ENCODE peak calls at places on chromosomes 13 and 19, in four cellular contexts. Z is PC-3; A is stimulated activated CD4-positive, alpha-beta T cell treated with anti-CD3 and anti-CD28 coated beads, Interleukin-12 subunit alpha, Interleukin-12 subunit beta, amount 100 ng/mL, for 24 hours; G is posterior cingulate gyrus. B is an unnamed sample.
A peak's percentile ranks its signal among the peaks of the same experiment; 100 is the strongest.

GRCh38 chr19:16589917-16590316 is 17.7 kb upstream of the SLC35E1 start:
- DNase-seq in A (no peak), Z (no peak), G (no peak), B (no peak)

GRCh38 chr19:58396691-58397532 is 1.5 kb downstream of the RNF225 start:
- DNase-seq in A (no peak), G (peak; percentile 67), Z (no peak), B (no peak)

GRCh38 chr19:56253737-56254136 is 18.8 kb upstream of the EDDM13 start:
- DNase-seq in G (no peak), Z (peak; percentile 81), A (no peak), B (no peak)

GRCh38 chr13:76860706-76861105 is 25.5 kb downstream of the KCTD12 start:
- DNase-seq in G (no peak), A (no peak), Z (no peak), B (no peak)

GRCh38 chr19:32238076-32238475 is 107.3 kb upstream of the ZNF507 start:
- DNase-seq in G (no peak), A (no peak), Z (no peak), B (no peak)

GRCh38 chr13:69423844-69424243 is 683.8 kb upstream of the ATXN8OS start:
- DNase-seq in A (no peak), Z (no peak), G (no peak), B (no peak)

GRCh38 chr13:49226613-49227012 is 6.5 kb downstream of the MLNR start:
- DNase-seq in Z (no peak), G (no peak), A (no peak), B (no peak)

GRCh38 chr19:50705422-50706019 is 14.1 kb downstream of the SHANK1 start:
- DNase-seq in Z (peak; percentile 86), G (no peak), A (no peak), B (peak; percentile 84)

GRCh38 chr13:43057653-43058317 is 34.4 kb downstream of the DNAJC15 start:
- DNase-seq in A (no peak), Z (no peak), G (no peak), B (no peak)

GRCh38 chr13:89930861-89931260 is 1416.6 kb upstream of the MIR17HG start:
- DNase-seq in A (no peak), G (no peak), Z (no peak), B (no peak)

GRCh38 chr19:42246869-42247630 is 4.6 kb upstream of the GSK3A start:
- DNase-seq in A (no peak), Z (no peak), G (no peak), B (no peak)

GRCh38 chr19:30344446-30345425 is 27.4 kb upstream of the ZNF536 start:
- DNase-seq in A (no peak), G (no peak), Z (peak; percentile 1), B (no peak)

GRCh38 chr13:72163671-72164070 is 296.7 kb upstream of the DACH1 start:
- DNase-seq in G (no peak), Z (peak; percentile 52), A (no peak), B (no peak)

GRCh38 chr13:98476106-98476505 is 100.8 kb downstream of the STK24 start:
- DNase-seq in Z (no peak), G (no peak), A (peak; percentile 52), B (no peak)

GRCh38 chr13:44976949-44977583 is 12.2 kb downstream of the NUFIP1 start:
- DNase-seq in G (no peak), Z (no peak), A (no peak), B (no peak)

GRCh38 chr19:17170538-17171297 is 44.4 kb upstream of the USE1 start:
- DNase-seq in A (no peak), G (peak; percentile 43), Z (no peak), B (no peak)

GRCh38 chr13:76884167-76884566 is 2.0 kb downstream of the KCTD12 start:
- DNase-seq in A (no peak), G (no peak), Z (no peak), B (no peak)

GRCh38 chr13:99065250-99066015 is 87.6 kb upstream of the DOCK9 start:
- DNase-seq in A (no peak), G (no peak), Z (no peak), B (no peak)

GRCh38 chr13:112129557-112129956 is 62.6 kb downstream of the SOX1 start:
- DNase-seq in A (no peak), G (no peak), Z (no peak), B (no peak)

GRCh38 chr13:96426160-96426559 is 336.3 kb downstream of the HS6ST3 start:
- DNase-seq in G (no peak), A (no peak), Z (no peak), B (no peak)

GRCh38 chr13:74015137-74015536 is 119.1 kb downstream of the KLF12 start:
- DNase-seq in Z (peak; percentile 59), A (no peak), G (no peak), B (no peak)

GRCh38 chr19:48806818-48807589 is 3.8 kb downstream of the BCAT2 start:
- DNase-seq in A (no peak), Z (peak; percentile 37), G (peak; percentile 85), B (no peak)

GRCh38 chr13:98826156-98826555 is 73.7 kb upstream of the SLC15A1 start:
- DNase-seq in G (peak; percentile 75), Z (no peak), A (no peak), B (no peak)

GRCh38 chr19:3623716-3624115 is 2.9 kb downstream of the CACTIN start:
- DNase-seq in G (no peak), Z (no peak), A (no peak), B (no peak)

GRCh38 chr13:100511422-100511821 is 77.2 kb downstream of the GGACT start:
- DNase-seq in Z (no peak), G (no peak), A (no peak), B (no peak)

GRCh38 chr13:60788156-60788829 is 391.3 kb downstream of the TDRD3 start:
- DNase-seq in A (no peak), Z (peak; percentile 65), G (no peak), B (no peak)

GRCh38 chr19:52665529-52665928 is 27.4 kb upstream of the ZNF83 start:
- DNase-seq in G (no peak), Z (peak; percentile 89), A (no peak), B (no peak)

GRCh38 chr19:10683582-10683981 is 17.7 kb upstream of the QTRT1 start:
- DNase-seq in G (no peak), A (no peak), Z (no peak), B (no peak)

GRCh38 chr19:35309481-35310279 is 17.7 kb downstream of the MAG start:
- DNase-seq in Z (no peak), A (no peak), G (peak; percentile 53), B (no peak)

GRCh38 chr19:10651821-10652220 is 2.3 kb upstream of the ILF3 start:
- DNase-seq in G (no peak), A (no peak), Z (no peak), B (no peak)

GRCh38 chr19:2729943-2730818 is 9.0 kb upstream of the DIRAS1 start:
- DNase-seq in Z (no peak), A (no peak), G (no peak), B (no peak)

GRCh38 chr19:3549816-3550215 is 7.6 kb downstream of the MFSD12 start:
- DNase-seq in Z (no peak), G (no peak), A (no peak), B (no peak)

GRCh38 chr19:45821103-45821521 is 6.0 kb upstream of the RSPH6A start:
- DNase-seq in Z (no peak), A (no peak), G (no peak), B (no peak)

GRCh38 chr13:20796791-20797513 is 23.2 kb upstream of the EEF1AKMT1 start:
- DNase-seq in G (peak; percentile 37), Z (peak; percentile 31), A (no peak), B (no peak)

GRCh38 chr13:37129867-37130266 is 24.4 kb upstream of the CSNK1A1L start:
- DNase-seq in Z (no peak), A (no peak), G (no peak), B (no peak)

GRCh38 chr19:45564131-45564780 is 20.3 kb downstream of the OPA3 start:
- DNase-seq in G (peak; percentile 6), Z (no peak), A (no peak), B (no peak)

GRCh38 chr19:13053761-13054604 is 48.7 kb downstream of the LYL1 start:
- DNase-seq in A (no peak), Z (peak; percentile 99), G (peak; percentile 87), B (no peak)

GRCh38 chr19:13974073-13974472 is 21.8 kb downstream of the DCAF15 start:
- DNase-seq in G (no peak), A (no peak), Z (peak; percentile 27), B (peak; percentile 68)

B was measured in D721Med.